ENCODE peak calls at places on chromosome 1, in six cellular contexts. One of them, this sample, is unnamed.

GRCh38 chr1:162343472-162343871 is 33.2 kb downstream of the SPATA46 start:
- DNase-seq in sigmoid colon: no peak
- DNase-seq in ovary: no peak
- DNase-seq in colonic mucosa: no peak
- DNase-seq in prostate gland: no peak
- DNase-seq in dorsolateral prefrontal cortex: no peak
- DNase-seq in this sample: no peak

GRCh38 chr1:97778718-97779117 is 142.1 kb downstream of the DPYD start:
- DNase-seq in prostate gland: no peak
- DNase-seq in ovary: no peak
- DNase-seq in sigmoid colon: no peak
- DNase-seq in colonic mucosa: no peak
- DNase-seq in dorsolateral prefrontal cortex: no peak
- DNase-seq in this sample: no peak

GRCh38 chr1:44318097-44319088 is 36.7 kb downstream of the ERI3 start:
- DNase-seq in prostate gland: no peak
- DNase-seq in dorsolateral prefrontal cortex: no peak
- DNase-seq in ovary: peak
- DNase-seq in sigmoid colon: no peak
- DNase-seq in colonic mucosa: peak
- DNase-seq in this sample: no peak

GRCh38 chr1:64875101-64875500 is 91.2 kb downstream of the JAK1 start:
- DNase-seq in ovary: no peak
- DNase-seq in colonic mucosa: no peak
- DNase-seq in dorsolateral prefrontal cortex: no peak
- DNase-seq in sigmoid colon: no peak
- DNase-seq in prostate gland: no peak
- DNase-seq in this sample: no peak

GRCh38 chr1:1123581-1124507 is 8.0 kb upstream of the C1orf159 start:
- DNase-seq in prostate gland: no peak
- DNase-seq in ovary: no peak
- DNase-seq in colonic mucosa: no peak
- DNase-seq in dorsolateral prefrontal cortex: no peak
- DNase-seq in sigmoid colon: no peak
- DNase-seq in this sample: no peak

GRCh38 chr1:51651552-51651942 is 34.7 kb downstream of the OSBPL9 start:
- DNase-seq in prostate gland: no peak
- DNase-seq in sigmoid colon: no peak
- DNase-seq in ovary: no peak
- DNase-seq in colonic mucosa: no peak
- DNase-seq in dorsolateral prefrontal cortex: no peak
- DNase-seq in this sample: no peak

GRCh38 chr1:6625579-6626149 is 996 bp downstream of the THAP3 start:
- DNase-seq in colonic mucosa: peak
- DNase-seq in dorsolateral prefrontal cortex: no peak
- DNase-seq in sigmoid colon: peak
- DNase-seq in prostate gland: no peak
- DNase-seq in ovary: no peak
- DNase-seq in this sample: no peak

GRCh38 chr1:17881761-17882160 is 126.6 kb downstream of the ACTL8 start:
- DNase-seq in dorsolateral prefrontal cortex: no peak
- DNase-seq in ovary: no peak
- DNase-seq in colonic mucosa: no peak
- DNase-seq in prostate gland: no peak
- DNase-seq in sigmoid colon: no peak
- DNase-seq in this sample: no peak

GRCh38 chr1:25700124-25700523 is 83.5 kb downstream of the MAN1C1 start:
- DNase-seq in ovary: peak
- DNase-seq in prostate gland: no peak
- DNase-seq in colonic mucosa: peak
- DNase-seq in sigmoid colon: peak
- DNase-seq in dorsolateral prefrontal cortex: no peak
- DNase-seq in this sample: no peak

GRCh38 chr1:31793586-31794285 is 22.1 kb downstream of the SPOCD1 start:
- DNase-seq in ovary: peak
- DNase-seq in dorsolateral prefrontal cortex: peak
- DNase-seq in prostate gland: no peak
- DNase-seq in sigmoid colon: peak
- DNase-seq in colonic mucosa: no peak
- DNase-seq in this sample: no peak

GRCh38 chr1:211944733-211945500 is 90.4 kb downstream of the INTS7 start:
- DNase-seq in colonic mucosa: peak
- DNase-seq in prostate gland: peak
- DNase-seq in sigmoid colon: no peak
- DNase-seq in ovary: no peak
- DNase-seq in dorsolateral prefrontal cortex: no peak
- DNase-seq in this sample: no peak

GRCh38 chr1:159945483-159946241 is at the start of gene IGSF9:
- DNase-seq in sigmoid colon: peak
- DNase-seq in ovary: peak
- DNase-seq in prostate gland: peak
- DNase-seq in dorsolateral prefrontal cortex: peak
- DNase-seq in colonic mucosa: peak
- DNase-seq in this sample: no peak

GRCh38 chr1:174963547-174964125 is 36.1 kb upstream of the CACYBP start:
- DNase-seq in sigmoid colon: no peak
- DNase-seq in dorsolateral prefrontal cortex: no peak
- DNase-seq in ovary: no peak
- DNase-seq in prostate gland: peak
- DNase-seq in colonic mucosa: peak
- DNase-seq in this sample: no peak

GRCh38 chr1:233389169-233389568 is 61.6 kb downstream of the MAP3K21 start:
- DNase-seq in sigmoid colon: no peak
- DNase-seq in dorsolateral prefrontal cortex: no peak
- DNase-seq in prostate gland: no peak
- DNase-seq in ovary: no peak
- DNase-seq in colonic mucosa: no peak
- DNase-seq in this sample: no peak

GRCh38 chr1:207321790-207322530 is 482 bp downstream of the CD55 start:
- DNase-seq in colonic mucosa: no peak
- DNase-seq in sigmoid colon: no peak
- DNase-seq in prostate gland: no peak
- DNase-seq in dorsolateral prefrontal cortex: no peak
- DNase-seq in ovary: no peak
- DNase-seq in this sample: no peak

GRCh38 chr1:183195146-183195571 is 9.1 kb downstream of the LAMC2 start:
- DNase-seq in ovary: no peak
- DNase-seq in prostate gland: no peak
- DNase-seq in sigmoid colon: no peak
- DNase-seq in colonic mucosa: peak
- DNase-seq in dorsolateral prefrontal cortex: no peak
- DNase-seq in this sample: no peak

GRCh38 chr1:18632711-18633427 is 2.2 kb downstream of the PAX7 start:
- DNase-seq in dorsolateral prefrontal cortex: no peak
- DNase-seq in prostate gland: no peak
- DNase-seq in sigmoid colon: no peak
- DNase-seq in ovary: no peak
- DNase-seq in colonic mucosa: no peak
- DNase-seq in this sample: no peak

GRCh38 chr1:223010552-223011229 is 132.4 kb downstream of the TLR5 start:
- DNase-seq in dorsolateral prefrontal cortex: no peak
- DNase-seq in sigmoid colon: no peak
- DNase-seq in prostate gland: no peak
- DNase-seq in ovary: no peak
- DNase-seq in colonic mucosa: no peak
- DNase-seq in this sample: no peak

GRCh38 chr1:61523219-61523618 is 201.7 kb downstream of the TM2D1 start:
- DNase-seq in prostate gland: no peak
- DNase-seq in sigmoid colon: no peak
- DNase-seq in dorsolateral prefrontal cortex: no peak
- DNase-seq in colonic mucosa: no peak
- DNase-seq in ovary: no peak
- DNase-seq in this sample: no peak

GRCh38 chr1:44664730-44665370 is 9.4 kb downstream of the TMEM53 start:
- DNase-seq in prostate gland: no peak
- DNase-seq in ovary: no peak
- DNase-seq in dorsolateral prefrontal cortex: peak
- DNase-seq in colonic mucosa: no peak
- DNase-seq in sigmoid colon: no peak
- DNase-seq in this sample: no peak

GRCh38 chr1:167617100-167617949 is 12.7 kb upstream of the RCSD1 start:
- DNase-seq in prostate gland: no peak
- DNase-seq in colonic mucosa: no peak
- DNase-seq in dorsolateral prefrontal cortex: no peak
- DNase-seq in sigmoid colon: peak
- DNase-seq in ovary: no peak
- DNase-seq in this sample: no peak

GRCh38 chr1:82227696-82228095 is 427.0 kb downstream of the ADGRL2 start:
- DNase-seq in prostate gland: peak
- DNase-seq in ovary: no peak
- DNase-seq in sigmoid colon: no peak
- DNase-seq in dorsolateral prefrontal cortex: no peak
- DNase-seq in colonic mucosa: no peak
- DNase-seq in this sample: no peak

GRCh38 chr1:179253286-179253972 is 24.0 kb upstream of the ABL2 start:
- DNase-seq in dorsolateral prefrontal cortex: no peak
- DNase-seq in sigmoid colon: no peak
- DNase-seq in ovary: no peak
- DNase-seq in prostate gland: no peak
- DNase-seq in colonic mucosa: no peak
- DNase-seq in this sample: no peak

GRCh38 chr1:109184657-109185056 is 29.1 kb upstream of the SARS1 start:
- DNase-seq in dorsolateral prefrontal cortex: no peak
- DNase-seq in prostate gland: no peak
- DNase-seq in colonic mucosa: no peak
- DNase-seq in ovary: no peak
- DNase-seq in sigmoid colon: no peak
- DNase-seq in this sample: no peak

GRCh38 chr1:182977480-182977879 is 24.5 kb upstream of the SHCBP1L start:
- DNase-seq in prostate gland: no peak
- DNase-seq in sigmoid colon: no peak
- DNase-seq in ovary: no peak
- DNase-seq in colonic mucosa: no peak
- DNase-seq in dorsolateral prefrontal cortex: no peak
- DNase-seq in this sample: no peak

GRCh38 chr1:2786329-2787162 is 14.9 kb downstream of the TTC34 start:
- DNase-seq in ovary: no peak
- DNase-seq in prostate gland: no peak
- DNase-seq in colonic mucosa: peak
- DNase-seq in dorsolateral prefrontal cortex: peak
- DNase-seq in sigmoid colon: peak
- DNase-seq in this sample: no peak

GRCh38 chr1:6059866-6060265 is 14.2 kb downstream of the KCNAB2 start:
- DNase-seq in ovary: no peak
- DNase-seq in sigmoid colon: no peak
- DNase-seq in colonic mucosa: no peak
- DNase-seq in dorsolateral prefrontal cortex: no peak
- DNase-seq in prostate gland: no peak
- DNase-seq in this sample: no peak

GRCh38 chr1:59292557-59292956 is 4.3 kb upstream of the FGGY start:
- DNase-seq in dorsolateral prefrontal cortex: no peak
- DNase-seq in colonic mucosa: peak
- DNase-seq in prostate gland: no peak
- DNase-seq in sigmoid colon: peak
- DNase-seq in ovary: no peak
- DNase-seq in this sample: no peak

GRCh38 chr1:26724938-26725337 is 29.1 kb downstream of the ARID1A start:
- DNase-seq in dorsolateral prefrontal cortex: no peak
- DNase-seq in ovary: no peak
- DNase-seq in sigmoid colon: no peak
- DNase-seq in prostate gland: no peak
- DNase-seq in colonic mucosa: no peak
- DNase-seq in this sample: no peak
- H3K4me3 ChIP-seq in dorsolateral prefrontal cortex: no peak
- H3K4me3 ChIP-seq in ovary: no peak
- H3K4me3 ChIP-seq in sigmoid colon: no peak
- H3K4me3 ChIP-seq in prostate gland: no peak
- H3K4me3 ChIP-seq in colonic mucosa: no peak
- H3K4me3 ChIP-seq in this sample: no peak

DNA sequence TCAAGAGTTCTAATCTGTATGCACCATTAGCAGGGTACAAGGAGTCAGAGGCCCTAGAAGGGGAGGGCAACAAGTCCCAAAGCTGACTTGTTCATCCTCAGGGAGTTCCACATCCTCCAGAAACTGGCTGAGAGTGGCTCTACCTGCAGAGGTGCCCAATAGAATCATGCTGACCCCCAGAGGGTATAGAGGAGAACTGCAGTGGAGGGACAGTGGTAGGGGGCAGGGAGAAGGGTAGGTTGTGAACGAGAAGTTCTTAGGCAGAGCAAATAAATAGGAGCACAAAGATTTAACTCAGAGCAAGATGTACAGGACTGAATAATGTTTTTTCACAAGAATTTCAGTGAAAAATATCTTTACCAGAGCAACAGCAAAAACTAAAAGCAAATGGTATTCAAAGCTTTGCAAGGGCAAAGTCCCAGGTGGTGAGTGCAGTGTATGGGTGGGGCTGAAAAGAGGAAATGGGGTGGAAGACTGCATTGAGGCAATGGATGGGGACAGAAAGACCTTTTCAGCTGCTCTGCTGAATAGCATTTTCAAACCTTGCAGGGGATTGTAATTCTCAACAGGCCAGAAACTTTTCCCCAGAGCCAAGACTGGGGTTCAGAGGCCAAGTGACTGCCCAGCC is 3.1 kb downstream of the FCRL2 start:
- DNase-seq in sigmoid colon: no peak
- DNase-seq in dorsolateral prefrontal cortex: no peak
- DNase-seq in colonic mucosa: peak
- DNase-seq in prostate gland: no peak
- DNase-seq in ovary: no peak
- DNase-seq in this sample: no peak
- TF ChIP-seq CTCF in sigmoid colon: no peak
- TF ChIP-seq CTCF in dorsolateral prefrontal cortex: no peak
- TF ChIP-seq CTCF in colonic mucosa: peak
- TF ChIP-seq CTCF in prostate gland: no peak
- TF ChIP-seq CTCF in ovary: no peak
- TF ChIP-seq CTCF in this sample: no peak

GRCh38 chr1:201537028-201537427 is 1.9 kb upstream of the NAV1 start:
- DNase-seq in prostate gland: no peak
- DNase-seq in sigmoid colon: no peak
- DNase-seq in dorsolateral prefrontal cortex: no peak
- DNase-seq in ovary: no peak
- DNase-seq in colonic mucosa: no peak
- DNase-seq in this sample: no peak

GRCh38 chr1:201537467-201537866 is 1.5 kb upstream of the NAV1 start:
- DNase-seq in ovary: no peak
- DNase-seq in colonic mucosa: no peak
- DNase-seq in prostate gland: no peak
- DNase-seq in dorsolateral prefrontal cortex: no peak
- DNase-seq in sigmoid colon: no peak
- DNase-seq in this sample: no peak

GRCh38 chr1:201536542-201536941 is 2.4 kb upstream of the NAV1 start:
- DNase-seq in sigmoid colon: peak
- DNase-seq in prostate gland: no peak
- DNase-seq in colonic mucosa: no peak
- DNase-seq in ovary: no peak
- DNase-seq in dorsolateral prefrontal cortex: no peak
- DNase-seq in this sample: no peak

GRCh38 chr1:201538618-201539551 is at the start of gene NAV1:
- DNase-seq in prostate gland: no peak
- DNase-seq in colonic mucosa: peak
- DNase-seq in ovary: peak
- DNase-seq in sigmoid colon: peak
- DNase-seq in dorsolateral prefrontal cortex: peak
- DNase-seq in this sample: peak

GRCh38 chr1:201537966-201538617 is 835 bp upstream of the NAV1 start:
- DNase-seq in dorsolateral prefrontal cortex: no peak
- DNase-seq in colonic mucosa: no peak
- DNase-seq in ovary: no peak
- DNase-seq in prostate gland: no peak
- DNase-seq in sigmoid colon: no peak
- DNase-seq in this sample: no peak
- H3K27ac ChIP-seq in dorsolateral prefrontal cortex: peak
- H3K27ac ChIP-seq in colonic mucosa: peak
- H3K27ac ChIP-seq in ovary: no peak
- H3K27ac ChIP-seq in prostate gland: peak
- H3K27ac ChIP-seq in sigmoid colon: peak
- H3K27ac ChIP-seq in this sample: peak

GRCh38 chr1:245684111-245684510 is 529.3 kb downstream of the KIF26B start:
- DNase-seq in prostate gland: no peak
- DNase-seq in ovary: no peak
- DNase-seq in sigmoid colon: no peak
- DNase-seq in dorsolateral prefrontal cortex: no peak
- DNase-seq in colonic mucosa: no peak
- DNase-seq in this sample: no peak
- H3K4me3 ChIP-seq in prostate gland: no peak
- H3K4me3 ChIP-seq in ovary: no peak
- H3K4me3 ChIP-seq in sigmoid colon: no peak
- H3K4me3 ChIP-seq in dorsolateral prefrontal cortex: no peak
- H3K4me3 ChIP-seq in colonic mucosa: no peak
- H3K4me3 ChIP-seq in this sample: no peak